ENCODE peak calls at places on chromosomes 16 and 17, in six cellular contexts. U is heart right ventricle; D is cardiac muscle cell; A is neural progenitor cell; X is effector memory CD4-positive, alpha-beta T cell; B is esophagus squamous epithelium. I is an unnamed sample. For H3K27me3 and H3K4me1, the result is how much of the 10 kb centered on the place peaks cover.

GRCh38 chr17:77312786-77313599 is 172.2 kb downstream of the SEC14L1 start:
- DNase-seq in U (peak), D (peak), A (peak), X (no peak), B (no peak), I (no peak)

GRCh38 chr16:2470603-2471015 is 488 bp upstream of the NTN3 start:
- DNase-seq in U (no peak), D (no peak), A (no peak), X (no peak), B (no peak), I (no peak)

GRCh38 chr16:64085291-64085690 is 1036.6 kb downstream of the CDH11 start:
- DNase-seq in U (no peak), D (no peak), A (no peak), X (no peak), B (no peak), I (no peak)

GRCh38 chr17:77502626-77503292 is 362.0 kb downstream of the SEC14L1 start:
- DNase-seq in U (no peak), D (no peak), A (no peak), X (no peak), B (no peak), I (no peak)

GRCh38 chr17:19000531-19001011 is 4.0 kb downstream of the FAM83G start:
- DNase-seq in U (no peak), D (peak), A (peak), X (no peak), B (no peak), I (no peak)

GRCh38 chr16:69513180-69513966 is 52.4 kb upstream of the NFAT5 start:
- DNase-seq in U (no peak), D (no peak), A (no peak), X (no peak), B (no peak), I (no peak)

GRCh38 chr17:81665205-81666091 is 957 bp downstream of the OXLD1 start:
- DNase-seq in U (no peak), D (peak), A (peak), X (peak), B (no peak), I (peak)

GRCh38 chr16:66342294-66342900 is 24.1 kb upstream of the CDH5 start:
- DNase-seq in U (no peak), D (peak), A (peak), X (no peak), B (no peak), I (peak)

GRCh38 chr17:61294777-61295176 is 104.9 kb upstream of the TBX2 start:
- DNase-seq in U (no peak), D (peak), A (peak), X (no peak), B (no peak), I (no peak)

GRCh38 chr16:19748389-19749110 is 30.5 kb downstream of the IQCK start:
- DNase-seq in U (no peak), D (no peak), A (no peak), X (no peak), B (no peak), I (no peak)

GRCh38 chr16:21166561-21166961 is 8.1 kb downstream of the LDAF1 start:
- DNase-seq in U (no peak), D (no peak), A (peak), X (no peak), B (no peak), I (peak)

GRCh38 chr16:86818701-86819522 is 240.6 kb downstream of the FOXL1 start:
- DNase-seq in U (no peak), D (peak), A (no peak), X (no peak), B (no peak), I (no peak)

GRCh38 chr16:84933774-84934571 is 77.4 kb downstream of the ZDHHC7 start:
- DNase-seq in U (peak), D (peak), A (no peak), X (no peak), B (no peak), I (no peak)

GRCh38 chr16:72923757-72924156 is 124.2 kb downstream of the ZFHX3 start:
- DNase-seq in U (no peak), D (no peak), A (no peak), X (no peak), B (no peak), I (no peak)

GRCh38 chr16:66262253-66263167 is 104.0 kb upstream of the CDH5 start:
- DNase-seq in U (peak), D (peak), A (no peak), X (no peak), B (no peak), I (no peak)

GRCh38 chr17:77070888-77071279 is 69.9 kb upstream of the SEC14L1 start:
- DNase-seq in U (no peak), D (no peak), A (no peak), X (no peak), B (no peak), I (no peak)

GRCh38 chr16:89304181-89304851 is 86.8 kb downstream of the ZNF778 start:
- DNase-seq in U (no peak), D (no peak), A (no peak), X (no peak), B (no peak), I (no peak)

GRCh38 chr17:56870163-56870651 is 36.3 kb downstream of the DGKE start:
- DNase-seq in U (no peak), D (no peak), A (no peak), X (no peak), B (no peak), I (no peak)

GRCh38 chr17:75757086-75757681 is 7.8 kb downstream of the GALK1 start:
- DNase-seq in U (no peak), D (no peak), A (no peak), X (no peak), B (no peak), I (no peak)

GRCh38 chr16:77758046-77758445 is 30.3 kb upstream of the VAT1L start:
- DNase-seq in U (no peak), D (no peak), A (no peak), X (no peak), B (no peak), I (no peak)

GRCh38 chr16:4327782-4328579 is 12.1 kb downstream of the GLIS2 start:
- DNase-seq in U (peak), D (peak), A (peak), X (no peak), B (no peak), I (peak)

GRCh38 chr17:40180694-40181093 is 3.4 kb downstream of the RAPGEFL1 start:
- DNase-seq in U (no peak), D (no peak), A (no peak), X (no peak), B (no peak), I (no peak)

GRCh38 chr16:68079616-68080344 is 5.4 kb upstream of the NFATC3 start:
- DNase-seq in U (peak), D (peak), A (no peak), X (peak), B (no peak), I (no peak)

GRCh38 chr16:69217433-69217832 is 30.5 kb downstream of the SNTB2 start:
- DNase-seq in U (no peak), D (peak), A (no peak), X (no peak), B (no peak), I (no peak)

GRCh38 chr16:10076037-10076436 is 106.2 kb downstream of the GRIN2A start:
- DNase-seq in U (no peak), D (no peak), A (no peak), X (no peak), B (no peak), I (no peak)

GRCh38 chr17:14331200-14331981 is 30.5 kb downstream of the HS3ST3B1 start:
- DNase-seq in U (no peak), D (no peak), A (peak), X (no peak), B (no peak), I (no peak)

GRCh38 chr17:55273579-55274370 is 9.0 kb downstream of the HLF start:
- DNase-seq in U (peak), D (no peak), A (no peak), X (no peak), B (no peak), I (no peak)

GRCh38 chr17:68019336-68019674 is 16.2 kb upstream of the KPNA2 start:
- DNase-seq in U (no peak), D (no peak), A (no peak), X (no peak), B (no peak), I (no peak)

GRCh38 chr17:68807998-68808772 is 147.0 kb downstream of the ABCA8 start:
- DNase-seq in U (no peak), D (no peak), A (no peak), X (no peak), B (no peak), I (no peak)

GRCh38 chr17:15384142-15384803 is 42.9 kb upstream of the TEKT3 start:
- DNase-seq in U (peak), D (peak), A (no peak), X (no peak), B (no peak), I (no peak)

GRCh38 chr17:51997723-51998122 is 160.8 kb downstream of the CA10 start:
- DNase-seq in U (no peak), D (no peak), A (no peak), X (no peak), B (no peak), I (no peak)

GRCh38 chr16:56636616-56637413 is 1.7 kb upstream of the MT1A start:
- DNase-seq in U (no peak), D (no peak), A (no peak), X (no peak), B (no peak), I (no peak)
- H3K27me3 ChIP-seq in U (half or more), D (half or more), A (half or more), X (half or more), B (under half), I (under half)

DNA sequence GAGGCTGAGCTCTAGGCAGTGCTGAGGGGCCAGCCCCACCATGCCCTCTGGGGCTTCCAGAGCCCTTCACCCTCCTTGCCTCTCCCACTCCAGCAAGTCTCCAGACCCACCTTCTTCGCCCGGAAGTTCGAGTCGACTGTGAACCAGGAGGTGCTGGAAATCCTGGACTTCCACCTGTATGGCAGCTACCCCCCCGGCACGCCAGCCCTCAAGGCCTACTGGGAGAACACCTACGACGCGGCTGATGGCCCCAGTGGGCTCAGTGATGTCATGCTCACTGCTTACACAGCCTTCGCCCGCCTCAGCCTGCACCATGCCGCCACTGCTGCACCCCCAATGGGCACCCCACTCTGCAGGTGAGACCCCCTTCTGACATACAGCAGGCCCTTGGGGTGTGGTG is 10.5 kb downstream of the XYLT2 start:
- DNase-seq in U (no peak), D (no peak), A (no peak), X (no peak), B (no peak), I (no peak)
- H3K4me1 ChIP-seq in U (under half), D (under half), A (under half), X (under half), B (under half), I (under half)

GRCh38 chr17:58277107-58277506 is 3.6 kb downstream of the MPO start:
- DNase-seq in U (no peak), D (peak), A (peak), X (no peak), B (no peak), I (no peak)

GRCh38 chr17:58275417-58275816 is 5.3 kb downstream of the MPO start:
- DNase-seq in U (no peak), D (no peak), A (no peak), X (no peak), B (no peak), I (no peak)

GRCh38 chr17:58278661-58279015 is 2.1 kb downstream of the MPO start:
- DNase-seq in U (peak), D (no peak), A (no peak), X (no peak), B (no peak), I (no peak)

GRCh38 chr17:58277726-58278595 is 2.8 kb downstream of the MPO start:
- DNase-seq in U (no peak), D (no peak), A (no peak), X (no peak), B (no peak), I (no peak)

GRCh38 chr17:58276423-58276822 is 4.3 kb downstream of the MPO start:
- DNase-seq in U (no peak), D (no peak), A (no peak), X (no peak), B (no peak), I (no peak)
- H3K27me3 ChIP-seq in U (under half), D (under half), A (under half), X (under half), B (under half), I (under half)

DNA sequence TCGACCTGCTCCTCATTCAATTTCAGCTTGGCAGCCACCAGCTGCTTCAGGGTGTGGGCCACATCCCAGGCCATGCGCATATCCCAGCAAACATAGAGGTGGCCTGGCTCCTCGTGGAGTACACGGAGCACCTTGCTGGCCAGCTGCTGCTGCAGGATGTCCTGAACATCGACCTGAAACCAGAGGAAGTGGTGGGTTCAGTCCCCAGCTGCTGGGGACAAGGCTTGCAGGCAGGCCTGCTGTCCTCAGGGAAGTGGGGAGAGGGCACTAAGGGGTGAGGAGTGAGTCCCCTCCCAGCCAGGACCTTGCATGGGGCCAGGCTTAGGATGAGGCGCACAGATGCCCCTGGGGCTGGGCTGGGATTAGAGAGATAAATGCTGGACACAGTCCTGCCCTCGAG is 22.6 kb downstream of the LGALS9 start:
- DNase-seq in U (no peak), D (no peak), A (no peak), X (no peak), B (no peak), I (no peak)
- H3K4me1 ChIP-seq in U (under half), D (under half), A (under half), X (under half), B (under half), I (under half)

DNA sequence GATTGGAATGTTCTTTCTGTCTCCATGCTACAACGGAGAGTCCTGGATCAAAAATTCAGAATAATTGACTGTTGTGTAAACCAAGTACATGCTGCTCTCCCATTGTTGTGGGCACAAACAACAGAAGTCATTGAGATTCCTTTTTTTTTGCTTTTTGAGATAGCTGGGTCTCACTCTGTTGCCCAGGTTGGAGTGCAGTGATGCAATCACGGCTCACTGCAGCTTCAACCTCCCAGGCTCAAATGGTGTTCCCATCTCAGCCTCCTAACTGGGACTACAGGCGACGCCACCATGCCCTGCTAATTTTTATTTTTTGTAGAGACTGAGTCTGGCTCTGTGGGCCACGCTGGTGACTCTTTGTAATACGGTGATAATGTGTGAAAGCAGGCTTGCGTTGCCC is 24.5 kb downstream of the NDE1 start:
- DNase-seq in U (no peak), D (no peak), A (no peak), X (no peak), B (no peak), I (no peak)
- H3K27me3 ChIP-seq in U (under half), D (under half), A (under half), X (under half), B (under half), I (under half)

DNA sequence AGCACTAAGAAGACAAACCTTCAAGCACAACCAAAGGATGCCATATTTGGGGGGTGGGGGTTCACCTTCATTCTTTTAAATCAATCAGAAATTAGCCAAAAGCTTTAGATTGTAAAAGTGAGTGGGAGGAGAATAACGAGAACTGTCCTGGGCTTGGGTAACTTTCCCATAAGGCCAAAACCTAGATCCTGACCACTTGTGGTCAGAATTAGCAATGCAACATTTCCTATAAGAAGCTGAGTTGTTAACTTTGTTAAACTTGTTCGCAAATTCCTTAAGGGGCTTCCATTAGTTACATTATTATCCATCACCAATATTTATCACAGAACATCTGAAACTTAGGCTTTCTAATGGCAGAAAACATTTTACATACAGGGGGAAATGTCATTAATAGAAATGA is 25.1 kb downstream of the STAT5B start:
- DNase-seq in U (no peak), D (peak), A (no peak), X (no peak), B (no peak), I (no peak)
- H3K4me1 ChIP-seq in U (under half), D (under half), A (under half), X (under half), B (under half), I (under half)

GRCh38 chr16:24118126-24118821 is 137.9 kb upstream of the CACNG3 start:
- DNase-seq in U (no peak), D (no peak), A (no peak), X (no peak), B (no peak), I (no peak)

GRCh38 chr16:24114876-24115275 is 141.3 kb upstream of the CACNG3 start:
- DNase-seq in U (no peak), D (no peak), A (no peak), X (no peak), B (no peak), I (no peak)

GRCh38 chr16:24116371-24116770 is 139.8 kb upstream of the CACNG3 start:
- DNase-seq in U (no peak), D (no peak), A (no peak), X (no peak), B (no peak), I (no peak)

GRCh38 chr16:24117680-24118079 is 138.5 kb upstream of the CACNG3 start:
- DNase-seq in U (no peak), D (no peak), A (no peak), X (no peak), B (no peak), I (no peak)

GRCh38 chr16:24116989-24117388 is 139.1 kb upstream of the CACNG3 start:
- DNase-seq in U (no peak), D (no peak), A (no peak), X (no peak), B (no peak), I (no peak)
- H3K27me3 ChIP-seq in U (under half), D (under half), A (under half), X (under half), B (under half), I (under half)

GRCh38 chr16:14632693-14633569 is at the start of gene BFAR:
- DNase-seq in U (peak), D (peak), A (peak), X (peak), B (peak), I (peak)

GRCh38 chr16:14629612-14629918 is 495 bp downstream of the PARN start:
- DNase-seq in U (no peak), D (no peak), A (no peak), X (no peak), B (no peak), I (no peak)

GRCh38 chr16:14629919-14630619 is at the start of gene PARN:
- DNase-seq in U (peak), D (peak), A (peak), X (peak), B (peak), I (peak)

GRCh38 chr16:14635394-14636145 is 2.8 kb downstream of the BFAR start:
- DNase-seq in U (no peak), D (no peak), A (peak), X (no peak), B (no peak), I (peak)

DNA sequence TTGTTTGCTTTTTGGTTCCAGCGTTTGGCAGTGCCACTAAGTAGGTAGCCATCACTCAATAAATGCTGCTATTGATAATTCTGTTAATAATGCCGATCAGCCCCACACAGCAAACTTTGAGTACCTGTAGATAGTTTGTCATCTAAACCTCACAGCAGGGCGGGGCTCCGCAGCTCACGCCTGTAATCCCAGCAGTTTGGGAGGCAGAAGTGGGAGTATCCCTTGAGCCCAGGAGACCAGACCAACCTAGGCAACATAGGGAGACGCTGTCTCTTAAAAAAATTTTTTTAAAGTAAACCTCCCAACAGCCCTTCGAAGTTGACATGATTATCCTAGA is 1.6 kb downstream of the BFAR start:
- DNase-seq in U (no peak), D (no peak), A (peak), X (no peak), B (no peak), I (no peak)
- H3K4me1 ChIP-seq in U (under half), D (under half), A (under half), X (under half), B (under half), I (under half)

I was measured in HAP-1.